ENCODE peak calls at places on chromosomes 1 and 21, in seven cellular contexts. L is IMR-90, Y is mesenchymal stem cell, K is neuronal stem cell, R is H9, V is trophoblast cell, J is H1. A is an unnamed sample.

GRCh38 chr1:42221952-42222606 is 57.5 kb upstream of the GUCA2A start:
- DNase-seq in L (peak), Y (peak), K (no peak), R (no peak), V (peak), J (no peak), A (peak)

GRCh38 chr21:38310619-38311018 is 53.8 kb downstream of the KCNJ15 start:
- DNase-seq in L (peak), Y (peak), K (no peak), R (no peak), V (no peak), J (no peak), A (no peak)

GRCh38 chr1:239179001-239179400 is 207.4 kb upstream of the CHRM3 start:
- DNase-seq in L (no peak), Y (no peak), K (no peak), R (no peak), V (no peak), J (no peak), A (no peak)

GRCh38 chr1:171221665-171222591 is 26.4 kb upstream of the FMO1 start:
- DNase-seq in L (peak), Y (peak), K (no peak), R (no peak), V (peak), J (no peak), A (peak)

GRCh38 chr1:27872059-27872801 is at the start of gene THEMIS2:
- DNase-seq in L (no peak), Y (peak), K (peak), R (peak), V (no peak), J (peak), A (peak)

GRCh38 chr1:8198522-8198921 is 119.4 kb upstream of the SLC45A1 start:
- DNase-seq in L (no peak), Y (no peak), K (no peak), R (no peak), V (no peak), J (no peak), A (no peak)

GRCh38 chr21:38984982-38985422 is 179.3 kb downstream of the ETS2 start:
- DNase-seq in L (peak), Y (peak), K (no peak), R (no peak), V (no peak), J (no peak), A (no peak)

GRCh38 chr1:46301406-46302090 is 1.9 kb downstream of the LRRC41 start:
- DNase-seq in L (peak), Y (peak), K (peak), R (peak), V (peak), J (peak), A (peak)

GRCh38 chr1:107076846-107077245 is 20.4 kb downstream of the PRMT6 start:
- DNase-seq in L (peak), Y (no peak), K (no peak), R (no peak), V (no peak), J (no peak), A (peak)

GRCh38 chr1:1063945-1064831 is 9.9 kb downstream of the RNF223 start:
- DNase-seq in L (peak), Y (peak), K (no peak), R (peak), V (peak), J (peak), A (peak)

GRCh38 chr1:174678657-174679056 is 230.9 kb downstream of the GPR52 start:
- DNase-seq in L (no peak), Y (no peak), K (no peak), R (peak), V (no peak), J (no peak), A (no peak)

GRCh38 chr1:54815086-54815876 is 14.2 kb upstream of the TTC22 start:
- DNase-seq in L (no peak), Y (no peak), K (no peak), R (no peak), V (no peak), J (peak), A (no peak)

GRCh38 chr1:156052862-156053769 is 482 bp downstream of the UBQLN4 start:
- DNase-seq in L (peak), Y (peak), K (peak), R (peak), V (peak), J (peak), A (peak)

GRCh38 chr1:66758247-66758755 is 6.0 kb downstream of the DYNLT5 start:
- DNase-seq in L (peak), Y (peak), K (no peak), R (no peak), V (no peak), J (no peak), A (no peak)

GRCh38 chr1:60279798-60280197 is 206.2 kb upstream of the C1orf87 start:
- DNase-seq in L (peak), Y (no peak), K (no peak), R (no peak), V (no peak), J (no peak), A (no peak)

GRCh38 chr1:174519845-174520244 is 72.1 kb downstream of the GPR52 start:
- DNase-seq in L (no peak), Y (no peak), K (no peak), R (no peak), V (no peak), J (no peak), A (no peak)

GRCh38 chr1:202192770-202193613 is 607 bp upstream of the LGR6 start:
- DNase-seq in L (peak), Y (peak), K (peak), R (peak), V (peak), J (peak), A (peak)

GRCh38 chr1:179760521-179760920 is 17.4 kb downstream of the FAM163A start:
- DNase-seq in L (no peak), Y (no peak), K (no peak), R (no peak), V (no peak), J (no peak), A (no peak)

GRCh38 chr1:1291023-1291528 is 10.8 kb downstream of the SCNN1D start:
- DNase-seq in L (no peak), Y (no peak), K (no peak), R (no peak), V (no peak), J (no peak), A (no peak)

GRCh38 chr1:224300346-224300745 is 29.6 kb downstream of the NVL start:
- DNase-seq in L (peak), Y (peak), K (no peak), R (no peak), V (peak), J (no peak), A (no peak)

GRCh38 chr1:216502528-216503162 is 79.4 kb upstream of the USH2A start:
- DNase-seq in L (peak), Y (no peak), K (peak), R (no peak), V (no peak), J (no peak), A (peak)

GRCh38 chr1:97489834-97490233 is 431.0 kb downstream of the DPYD start:
- DNase-seq in L (peak), Y (peak), K (no peak), R (no peak), V (no peak), J (no peak), A (no peak)

GRCh38 chr1:156797212-156797871 is 19.3 kb downstream of the SH2D2A start:
- DNase-seq in L (peak), Y (peak), K (peak), R (peak), V (peak), J (no peak), A (peak)

GRCh38 chr1:27560271-27561125 is 43.4 kb downstream of the AHDC1 start:
- DNase-seq in L (no peak), Y (no peak), K (no peak), R (no peak), V (no peak), J (no peak), A (peak)

GRCh38 chr1:20403423-20404145 is 82.4 kb downstream of the CAMK2N1 start:
- DNase-seq in L (no peak), Y (no peak), K (no peak), R (peak), V (no peak), J (no peak), A (no peak)

GRCh38 chr1:161820914-161821313 is 54.8 kb downstream of the ATF6 start:
- DNase-seq in L (no peak), Y (no peak), K (no peak), R (no peak), V (no peak), J (no peak), A (no peak)

GRCh38 chr1:216600730-216601426 is 122.4 kb downstream of the ESRRG start:
- DNase-seq in L (peak), Y (peak), K (peak), R (peak), V (peak), J (peak), A (peak)

GRCh38 chr1:178607718-178608408 is 95.0 kb downstream of the TEX35 start:
- DNase-seq in L (no peak), Y (no peak), K (no peak), R (no peak), V (peak), J (no peak), A (no peak)

GRCh38 chr1:90835661-90836344 is 118.7 kb upstream of the BARHL2 start:
- DNase-seq in L (no peak), Y (no peak), K (no peak), R (peak), V (no peak), J (peak), A (peak)

GRCh38 chr1:234866007-234866866 is 256.3 kb upstream of the IRF2BP2 start:
- DNase-seq in L (peak), Y (peak), K (no peak), R (no peak), V (peak), J (no peak), A (peak)

GRCh38 chr1:100034465-100034864 is 64.7 kb downstream of the SLC35A3 start:
- DNase-seq in L (peak), Y (peak), K (no peak), R (no peak), V (no peak), J (no peak), A (peak)

GRCh38 chr1:23369335-23370013 is at the start of gene ZNF436:
- DNase-seq in L (peak), Y (peak), K (no peak), R (no peak), V (peak), J (no peak), A (peak)

GRCh38 chr1:145926706-145927072 is 595 bp downstream of the RBM8A start:
- DNase-seq in L (no peak), Y (no peak), K (no peak), R (no peak), V (no peak), J (no peak), A (no peak)

GRCh38 chr1:218495931-218496330 is 150.8 kb downstream of the TGFB2 start:
- DNase-seq in L (no peak), Y (no peak), K (no peak), R (no peak), V (no peak), J (no peak), A (no peak)

GRCh38 chr1:246838118-246838456 is 93.7 kb downstream of the AHCTF1 start:
- DNase-seq in L (no peak), Y (no peak), K (no peak), R (no peak), V (no peak), J (no peak), A (no peak)

GRCh38 chr1:246836169-246836568 is 95.6 kb downstream of the AHCTF1 start:
- DNase-seq in L (peak), Y (peak), K (no peak), R (no peak), V (no peak), J (no peak), A (no peak)

GRCh38 chr1:246837418-246838117 is 94.2 kb downstream of the AHCTF1 start:
- DNase-seq in L (peak), Y (no peak), K (no peak), R (no peak), V (peak), J (no peak), A (no peak)

GRCh38 chr1:246831543-246831942 is 100.2 kb downstream of the AHCTF1 start:
- DNase-seq in L (no peak), Y (no peak), K (no peak), R (no peak), V (no peak), J (no peak), A (no peak)

GRCh38 chr1:246836647-246837046 is 95.1 kb downstream of the AHCTF1 start:
- DNase-seq in L (no peak), Y (no peak), K (no peak), R (no peak), V (no peak), J (no peak), A (no peak)
- H3K18ac ChIP-seq in L (no peak), Y (no peak), K (no peak), R (no peak), V (no peak), J (no peak), A (no peak)

DNA sequence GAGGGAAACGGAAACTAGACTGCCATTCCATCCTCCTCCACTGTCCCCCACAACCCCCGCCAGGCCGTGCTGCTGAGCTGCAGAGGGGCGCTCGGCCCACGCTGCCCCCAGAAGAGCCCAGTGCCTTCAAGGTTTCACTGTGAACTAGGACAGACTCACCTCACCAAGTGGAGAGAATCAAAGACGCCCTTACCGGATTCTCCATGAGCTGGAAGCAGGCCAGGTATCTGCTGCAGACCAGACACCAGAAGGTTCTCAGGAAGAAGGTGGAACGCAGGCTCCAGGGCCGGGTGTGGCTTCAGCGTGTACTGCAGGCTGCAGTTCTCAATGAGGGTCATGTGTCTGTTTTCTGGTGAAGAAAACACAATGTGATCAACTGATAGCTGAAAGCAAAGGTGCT is 30.6 kb downstream of the NPHP4 start:
- DNase-seq in L (no peak), Y (no peak), K (no peak), R (no peak), V (no peak), J (no peak), A (no peak)
- H3K18ac ChIP-seq in L (no peak), Y (no peak), K (no peak), R (no peak), V (no peak), J (no peak), A (no peak)

DNA sequence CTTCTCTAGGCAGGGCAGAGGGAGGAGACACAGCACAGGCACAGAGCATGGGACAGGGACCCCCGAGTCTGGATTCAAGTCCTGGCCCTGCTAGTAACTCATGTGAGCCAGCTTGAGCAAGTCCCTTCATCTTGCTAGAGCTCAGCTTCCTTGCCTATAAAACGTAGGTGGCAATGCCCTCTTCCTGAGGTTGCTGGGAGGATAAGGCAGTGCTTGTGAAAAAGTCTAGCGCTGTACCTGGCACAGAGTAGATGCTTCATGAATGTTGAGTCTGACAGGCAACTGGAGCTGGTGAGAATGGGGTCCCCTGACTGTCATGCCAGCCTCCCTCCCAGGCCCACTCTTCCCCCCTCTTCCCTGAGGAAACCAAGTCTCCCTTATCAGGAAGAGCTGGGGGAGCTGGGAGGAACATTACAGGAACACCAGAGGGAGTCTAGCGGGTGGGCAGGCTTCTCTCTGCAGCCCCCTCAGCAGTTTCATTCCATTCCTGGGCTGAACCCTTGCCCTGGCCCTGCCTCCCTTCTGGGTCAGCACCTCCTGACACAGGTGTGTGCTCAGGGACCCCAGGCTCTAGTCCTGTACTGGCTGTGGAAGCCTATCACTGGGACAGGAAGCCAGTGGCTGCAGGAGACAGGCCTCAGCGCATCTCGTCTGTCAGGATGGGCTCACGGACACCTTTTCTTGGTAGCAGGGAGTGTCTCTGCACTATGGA is 9.9 kb downstream of the CHRNB2 start:
- DNase-seq in L (no peak), Y (no peak), K (no peak), R (no peak), V (no peak), J (no peak), A (no peak)
- H3K18ac ChIP-seq in L (no peak), Y (no peak), K (no peak), R (no peak), V (no peak), J (no peak), A (no peak)

DNA sequence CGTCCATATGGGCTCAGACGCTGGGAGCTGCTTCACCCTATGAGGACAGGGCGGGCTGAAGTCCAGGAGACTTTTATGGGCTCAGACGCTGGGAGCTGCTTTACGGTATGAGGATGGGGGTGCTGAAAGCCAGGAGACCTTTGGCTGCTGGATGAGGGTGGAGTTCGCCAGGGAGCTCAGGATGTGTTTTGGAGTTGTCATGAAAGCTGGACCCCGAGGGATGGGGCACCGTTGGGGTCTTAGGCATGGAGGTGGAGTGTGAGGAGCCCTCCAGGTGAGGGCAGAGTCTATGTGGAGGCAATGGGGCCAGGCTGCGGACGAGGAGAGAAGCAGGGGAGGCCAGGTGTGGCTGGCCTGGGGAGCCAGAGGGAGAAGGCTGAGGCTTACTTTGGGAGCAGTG is 27.5 kb downstream of the TRPM2 start:
- DNase-seq in L (no peak), Y (no peak), K (no peak), R (no peak), V (no peak), J (no peak), A (no peak)
- H3K18ac ChIP-seq in L (no peak), Y (no peak), K (peak), R (no peak), V (no peak), J (no peak), A (no peak)

GRCh38 chr1:10672376-10673050 is 123.9 kb downstream of the CASZ1 start:
- DNase-seq in L (no peak), Y (no peak), K (no peak), R (no peak), V (no peak), J (no peak), A (no peak)

GRCh38 chr1:10670190-10670589 is 126.3 kb downstream of the CASZ1 start:
- DNase-seq in L (no peak), Y (no peak), K (no peak), R (no peak), V (no peak), J (no peak), A (no peak)

GRCh38 chr1:10673305-10673704 is 123.1 kb downstream of the CASZ1 start:
- DNase-seq in L (no peak), Y (no peak), K (no peak), R (no peak), V (no peak), J (no peak), A (no peak)

GRCh38 chr1:10671090-10671489 is 125.4 kb downstream of the CASZ1 start:
- DNase-seq in L (no peak), Y (peak), K (no peak), R (no peak), V (no peak), J (no peak), A (no peak)

DNA sequence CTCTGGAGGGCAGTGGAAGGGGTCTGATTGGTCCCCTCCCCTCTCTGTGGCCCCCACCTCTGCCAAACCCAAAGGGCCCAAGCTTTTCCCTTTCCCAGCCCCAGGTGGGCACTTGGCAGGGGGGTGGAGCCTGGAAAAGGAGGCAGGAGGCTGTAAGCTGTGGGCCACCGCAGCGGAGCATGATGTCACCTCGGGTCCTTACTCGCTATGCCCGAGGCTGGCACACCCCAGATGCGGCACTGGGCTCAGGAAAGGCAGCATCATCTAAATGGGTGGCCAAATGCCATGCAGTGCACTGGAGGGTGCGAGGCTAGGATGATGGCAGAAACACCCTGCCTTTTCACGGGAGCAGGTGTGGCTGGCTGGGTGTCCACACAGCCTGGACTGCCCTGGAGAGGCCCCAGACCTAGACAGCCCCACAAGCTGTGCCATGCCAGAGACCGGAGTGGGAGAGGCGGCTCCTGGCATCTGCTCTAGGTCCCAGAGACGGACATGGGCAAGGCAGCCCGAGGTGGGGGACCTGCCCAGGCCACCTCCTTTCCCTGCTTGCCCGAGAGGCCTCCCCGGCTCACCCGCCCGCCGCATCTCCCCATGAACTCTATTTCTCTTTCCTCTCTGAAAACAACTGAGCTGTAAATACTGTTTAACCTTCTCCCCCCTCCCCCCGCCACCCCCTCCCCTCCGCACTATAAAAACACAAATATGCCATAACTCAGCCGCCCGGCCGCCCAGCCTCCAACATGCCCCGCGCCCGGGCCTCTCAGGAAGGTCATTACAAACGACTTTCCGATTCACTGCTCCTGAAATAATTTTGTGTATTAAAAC is 124.7 kb downstream of the CASZ1 start:
- DNase-seq in L (no peak), Y (no peak), K (no peak), R (no peak), V (no peak), J (no peak), A (no peak)
- H3K18ac ChIP-seq in L (no peak), Y (peak), K (peak), R (peak), V (no peak), J (peak), A (no peak)